ENCODE peak calls at places on chromosomes 3 and 15, in six cellular contexts. A is H9, U is mesenchymal stem cell, T is IMR-90, L is trophoblast cell, Q is H1. J is an unnamed sample.

GRCh38 chr15:64456634-64457108 is 3.7 kb upstream of the ZNF609 start:
- DNase-seq in A (no peak), U (peak), T (peak), Q (no peak), L (no peak), J (no peak)

GRCh38 chr15:73022156-73022555 is 30.1 kb upstream of the NEO1 start:
- DNase-seq in Q (no peak), L (no peak), U (peak), T (peak), A (no peak), J (no peak)

GRCh38 chr3:50587806-50588758 is 18.8 kb downstream of the HEMK1 start:
- DNase-seq in L (no peak), Q (no peak), T (no peak), U (no peak), A (no peak), J (no peak)

GRCh38 chr15:44738340-44738984 is 2.1 kb downstream of the TRIM69 start:
- DNase-seq in L (no peak), Q (no peak), U (peak), A (no peak), T (peak), J (peak)

GRCh38 chr3:185932213-185932612 is 5.6 kb downstream of the TRA2B start:
- DNase-seq in Q (no peak), A (no peak), U (no peak), T (no peak), L (no peak), J (no peak)

GRCh38 chr3:29757054-29757777 is 476.3 kb downstream of the RBMS3 start:
- DNase-seq in T (peak), U (no peak), A (no peak), L (no peak), Q (no peak), J (no peak)

GRCh38 chr3:2851356-2851755 is 258.8 kb downstream of the IL5RA start:
- DNase-seq in T (no peak), L (no peak), U (no peak), A (no peak), Q (no peak), J (no peak)

GRCh38 chr3:134601539-134602439 is 49.0 kb downstream of the KY start:
- DNase-seq in A (peak), Q (peak), L (peak), U (peak), T (peak), J (peak)

GRCh38 chr15:90063733-90064247 is 38.5 kb downstream of the IDH2 start:
- DNase-seq in U (no peak), T (no peak), L (peak), A (no peak), Q (no peak), J (no peak)

GRCh38 chr3:47016086-47016933 is 36.8 kb downstream of the NBEAL2 start:
- DNase-seq in Q (no peak), U (no peak), L (no peak), T (peak), A (no peak), J (no peak)

GRCh38 chr3:72990701-72991395 is 5.8 kb upstream of the PPP4R2 start:
- DNase-seq in Q (no peak), U (no peak), T (no peak), A (no peak), L (no peak), J (no peak)

GRCh38 chr3:194082596-194083220 is 53.2 kb upstream of the HES1 start:
- DNase-seq in U (peak), L (no peak), T (peak), Q (no peak), A (no peak), J (no peak)

GRCh38 chr3:184174278-184174645 is 393 bp upstream of the AP2M1 start:
- DNase-seq in Q (no peak), A (no peak), L (no peak), U (no peak), T (no peak), J (no peak)

GRCh38 chr3:184173374-184173722 is 1.3 kb upstream of the AP2M1 start:
- DNase-seq in Q (no peak), T (no peak), L (no peak), A (no peak), U (no peak), J (no peak)

GRCh38 chr3:184175506-184175905 is 851 bp downstream of the AP2M1 start:
- DNase-seq in A (no peak), L (no peak), Q (no peak), T (no peak), U (peak), J (no peak)

GRCh38 chr3:184175981-184176376 is 1.3 kb downstream of the AP2M1 start:
- DNase-seq in L (no peak), A (no peak), T (no peak), U (no peak), Q (no peak), J (no peak)

DNA sequence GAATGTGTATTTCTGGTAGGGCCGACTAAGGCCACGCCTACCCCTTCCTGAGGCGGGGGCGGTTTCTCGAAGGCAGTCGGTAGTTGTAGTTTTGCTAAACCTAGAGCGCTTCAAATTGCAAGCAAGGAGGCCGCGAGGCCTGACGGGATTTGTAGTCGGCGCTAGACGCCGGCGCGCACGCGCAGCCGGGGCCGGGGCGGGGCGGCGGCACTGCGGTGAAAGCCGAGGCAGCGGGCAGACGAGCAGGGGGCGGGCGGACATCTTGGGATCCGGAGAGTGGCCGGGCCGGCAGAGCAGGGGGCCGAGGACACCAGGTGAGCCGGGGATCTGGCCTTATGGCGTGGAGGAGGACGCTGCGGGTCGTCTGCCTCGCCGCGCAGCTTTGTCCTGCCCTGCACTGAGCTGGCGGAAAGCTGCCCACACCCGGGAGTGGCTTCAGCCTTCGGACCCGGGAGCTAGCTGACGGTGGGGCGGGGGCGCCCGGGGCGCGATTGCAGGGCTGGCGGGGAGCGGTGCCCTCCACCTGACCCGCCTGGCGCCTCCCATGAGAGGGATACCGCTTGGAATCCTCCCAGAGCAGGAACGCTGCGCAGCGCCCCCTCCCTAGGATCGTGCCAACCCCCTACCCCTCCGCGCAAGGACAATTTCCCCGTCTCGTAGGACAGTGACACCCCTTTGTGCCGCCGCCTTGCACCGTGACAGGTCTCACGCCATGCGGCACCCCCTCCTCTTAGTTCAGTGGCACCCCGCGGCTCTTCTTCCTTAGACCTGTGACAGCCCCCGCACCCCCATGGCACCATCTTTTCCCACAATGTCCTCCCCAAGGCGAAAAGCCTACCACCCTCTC is at the start of gene AP2M1:
- DNase-seq in A (peak), T (peak), L (peak), U (peak), Q (peak), J (peak)
- H3K18ac ChIP-seq in A (peak), T (peak), L (peak), U (peak), Q (peak), J (peak)

DNA sequence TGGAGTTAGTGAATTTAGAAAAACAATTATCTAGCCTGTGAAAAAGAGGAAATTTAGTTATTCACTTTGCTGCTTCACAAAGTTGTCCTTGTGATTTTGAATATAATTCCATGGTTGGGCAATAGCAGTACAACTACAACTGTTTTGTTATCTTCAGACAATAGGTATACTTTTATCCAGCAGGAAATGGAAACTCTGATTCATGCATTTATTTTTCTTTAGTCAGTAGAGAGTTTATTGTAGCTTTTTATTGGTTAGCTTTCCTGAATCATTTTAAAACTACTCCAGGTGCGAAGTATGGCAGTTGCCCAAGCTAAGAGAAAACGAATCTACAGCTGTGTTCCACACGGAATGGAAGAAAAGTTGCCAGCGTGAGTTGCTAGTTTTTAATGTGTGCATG is 80.3 kb downstream of the TM4SF4 start:
- DNase-seq in A (no peak), L (no peak), Q (no peak), T (peak), U (peak), J (no peak)
- H3K23ac ChIP-seq in A (no peak), L (no peak), Q (no peak), T (peak), U (no peak), J (no peak)

GRCh38 chr3:123301331-123302184 is 99.8 kb downstream of the SEC22A start:
- DNase-seq in T (no peak), U (no peak), Q (no peak), L (no peak), A (no peak), J (no peak)

GRCh38 chr3:123300572-123300971 is 98.8 kb downstream of the SEC22A start:
- DNase-seq in L (no peak), Q (no peak), A (no peak), T (no peak), U (no peak), J (no peak)

GRCh38 chr3:123299581-123299980 is 97.8 kb downstream of the SEC22A start:
- DNase-seq in Q (no peak), T (no peak), U (no peak), A (no peak), L (no peak), J (no peak)

GRCh38 chr3:123298903-123299302 is 97.2 kb downstream of the SEC22A start:
- DNase-seq in T (no peak), L (no peak), Q (no peak), A (no peak), U (no peak), J (no peak)

GRCh38 chr3:123300056-123300455 is 98.3 kb downstream of the SEC22A start:
- DNase-seq in L (no peak), Q (no peak), T (no peak), U (no peak), A (no peak), J (no peak)
- H3K14ac ChIP-seq in L (no peak), Q (no peak), T (no peak), U (no peak), A (no peak), J (peak)

GRCh38 chr15:56918907-56919707 is 663 bp downstream of the TCF12 start:
- DNase-seq in T (peak), Q (no peak), L (peak), A (peak), U (peak), J (peak)
- H3K18ac ChIP-seq in T (peak), Q (peak), L (peak), A (peak), U (peak), J (peak)

GRCh38 chr3:112738366-112738765 is 97.4 kb upstream of the CCDC80 start:
- DNase-seq in T (peak), Q (no peak), L (no peak), U (no peak), A (no peak), J (no peak)

GRCh38 chr3:112741956-112742355 is 101.0 kb upstream of the CCDC80 start:
- DNase-seq in U (no peak), T (no peak), Q (no peak), A (no peak), L (no peak), J (no peak)

GRCh38 chr3:112736802-112737566 is 96.0 kb upstream of the CCDC80 start:
- DNase-seq in Q (no peak), U (no peak), L (no peak), A (no peak), T (no peak), J (no peak)

GRCh38 chr3:112740800-112741199 is 99.9 kb upstream of the CCDC80 start:
- DNase-seq in U (no peak), Q (no peak), T (no peak), A (no peak), L (no peak), J (no peak)

GRCh38 chr3:112739252-112739945 is 98.5 kb upstream of the CCDC80 start:
- DNase-seq in A (no peak), Q (no peak), U (no peak), T (peak), L (no peak), J (no peak)
- H3K23ac ChIP-seq in A (no peak), Q (no peak), U (no peak), T (no peak), L (no peak), J (no peak)

GRCh38 chr15:69743091-69743490 is 290.5 kb downstream of the RPLP1 start:
- DNase-seq in A (no peak), L (no peak), T (no peak), Q (no peak), U (no peak), J (no peak)

GRCh38 chr15:69742361-69742760 is 289.7 kb downstream of the RPLP1 start:
- DNase-seq in U (peak), Q (no peak), L (no peak), A (no peak), T (no peak), J (no peak)

GRCh38 chr15:69747193-69747592 is 294.6 kb downstream of the RPLP1 start:
- DNase-seq in A (no peak), U (no peak), L (no peak), Q (no peak), T (no peak), J (no peak)

GRCh38 chr15:69748131-69748530 is 295.5 kb downstream of the RPLP1 start:
- DNase-seq in Q (no peak), L (no peak), U (no peak), A (no peak), T (no peak), J (no peak)

DNA sequence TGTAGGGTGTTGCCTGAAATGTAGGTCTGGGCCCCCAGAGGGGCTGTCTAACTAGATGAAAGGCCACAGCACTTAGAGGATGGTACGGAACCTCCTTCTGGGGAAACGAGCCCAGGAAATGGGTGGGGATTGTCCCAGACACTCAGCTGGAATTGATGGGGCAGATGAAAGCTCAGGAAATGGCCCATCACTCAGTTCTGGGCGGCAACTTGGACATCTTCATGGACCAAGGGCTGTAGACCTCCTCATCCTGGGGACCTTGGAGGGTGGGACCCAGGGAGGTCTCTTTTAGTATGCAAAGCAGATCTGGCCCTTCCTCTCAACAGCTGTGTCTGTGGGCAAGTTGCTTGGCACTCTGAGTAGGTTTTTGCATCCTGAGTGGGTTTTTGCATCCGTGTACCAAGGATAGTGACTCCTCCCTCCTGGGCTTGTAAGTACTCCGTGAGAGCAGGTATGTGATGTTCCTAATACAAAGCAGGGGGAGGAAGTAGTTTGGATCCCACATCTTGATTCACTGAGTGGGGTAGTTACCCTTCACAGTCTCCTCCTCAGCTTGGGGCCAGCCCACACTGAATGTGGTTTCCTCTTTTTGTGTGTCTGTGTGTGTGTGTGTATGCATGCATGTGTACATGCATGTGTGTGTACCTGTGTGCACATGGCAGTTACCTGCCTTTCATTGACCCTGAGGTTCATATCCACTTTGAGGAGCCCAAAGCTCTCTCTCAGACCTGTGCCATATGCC is 292.0 kb downstream of the RPLP1 start:
- DNase-seq in U (no peak), Q (no peak), L (no peak), T (no peak), A (no peak), J (no peak)
- H3K14ac ChIP-seq in U (peak), Q (no peak), L (no peak), T (no peak), A (no peak), J (no peak)

DNA sequence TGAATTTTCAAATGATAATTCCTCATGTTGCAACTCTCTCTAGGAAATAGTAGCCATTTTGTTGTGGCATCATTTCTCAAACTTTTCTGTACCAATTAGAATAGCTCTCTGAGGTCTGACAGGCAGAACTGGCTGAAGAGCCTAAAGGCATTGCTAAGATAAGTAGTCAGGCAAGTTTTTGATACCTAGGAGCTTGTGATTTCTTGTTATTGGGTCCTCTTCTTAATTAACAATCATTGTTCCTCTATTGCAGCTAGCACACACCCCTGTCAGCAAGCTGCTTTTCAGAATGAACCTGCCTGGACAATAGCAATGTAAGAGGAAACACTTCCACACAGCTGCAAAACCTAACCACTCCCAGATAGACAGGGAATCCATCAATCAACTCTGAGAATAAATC is 403.8 kb upstream of the TBL1XR1 start:
- DNase-seq in T (no peak), Q (no peak), U (no peak), L (no peak), A (no peak), J (no peak)
- H3K18ac ChIP-seq in T (no peak), Q (no peak), U (no peak), L (no peak), A (no peak), J (no peak)

GRCh38 chr3:159366476-159366875 is 564.6 kb downstream of the MFSD1 start:
- DNase-seq in Q (no peak), U (no peak), T (no peak), L (no peak), A (no peak), J (no peak)
- H3K23ac ChIP-seq in Q (no peak), U (no peak), T (no peak), L (no peak), A (no peak), J (no peak)

DNA sequence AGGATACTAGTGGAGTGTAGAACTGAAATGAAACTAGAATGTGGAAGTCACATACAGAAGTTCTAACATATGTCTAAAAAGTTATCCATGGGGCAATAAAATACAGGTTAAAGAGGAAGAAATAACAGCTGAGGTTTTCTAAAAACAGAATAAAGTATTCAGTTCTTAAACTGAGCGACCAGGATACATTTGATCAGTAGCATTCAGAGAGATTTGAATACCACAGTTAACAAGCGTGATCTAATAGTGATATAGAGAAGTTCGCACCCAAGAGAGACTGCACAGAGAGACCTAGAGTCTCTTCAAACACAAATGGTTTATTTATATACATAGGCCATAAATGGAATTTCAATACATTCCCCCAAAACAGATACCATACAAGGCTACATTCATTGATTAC is 85.8 kb downstream of the FEZF2 start:
- DNase-seq in L (no peak), T (no peak), U (no peak), A (no peak), Q (no peak), J (no peak)
- H3K14ac ChIP-seq in L (no peak), T (no peak), U (no peak), A (no peak), Q (no peak), J (no peak)

J was measured in neuronal stem cell.